ENCODE peak calls at places on chromosomes 5 and 9, in seven cellular contexts. U is PC-3, G is GM23248, N is PC-9, P is HCT116, Y is GM23338, L is fibroblast of lung. Q is an unnamed sample.
A peak's percentile ranks its signal among the peaks of the same experiment; 100 is the strongest.

GRCh38 chr5:128777052-128777451 is 188.2 kb upstream of the SLC27A6 start:
- DNase-seq in U (no peak), G (no peak), N (no peak), P (no peak), Y (no peak), L (no peak), Q (no peak)

GRCh38 chr5:137341831-137342230 is 157.3 kb downstream of the SPOCK1 start:
- DNase-seq in U (no peak), G (no peak), N (no peak), P (no peak), Y (no peak), L (no peak), Q (no peak)

GRCh38 chr5:143648696-143649095 is 163.3 kb upstream of the HMHB1 start:
- DNase-seq in U (no peak), G (no peak), N (no peak), P (no peak), Y (peak; percentile 46), L (no peak), Q (no peak)

GRCh38 chr9:73869261-73869660 is 627.9 kb upstream of the RORB start:
- DNase-seq in U (peak; percentile 69), G (peak; percentile 24), N (peak; percentile 50), P (no peak), Y (no peak), L (peak; percentile 0), Q (peak; percentile 82)

GRCh38 chr9:121574771-121575519 is 75.3 kb upstream of the GGTA1 start:
- DNase-seq in U (no peak), G (no peak), N (no peak), P (no peak), Y (no peak), L (no peak), Q (no peak)

GRCh38 chr5:39604491-39604890 is 179.7 kb upstream of the DAB2 start:
- DNase-seq in U (no peak), G (no peak), N (no peak), P (no peak), Y (no peak), L (peak; percentile 69), Q (no peak)

GRCh38 chr5:129125819-129126218 is 31.3 kb downstream of the ISOC1 start:
- DNase-seq in U (no peak), G (no peak), N (no peak), P (no peak), Y (no peak), L (no peak), Q (no peak)

GRCh38 chr5:107674655-107675054 is 3.9 kb upstream of the EFNA5 start:
- DNase-seq in U (peak; percentile 76), G (peak; percentile 5), N (no peak), P (no peak), Y (no peak), L (peak; percentile 64), Q (no peak)

GRCh38 chr5:96816991-96817390 is 9.2 kb upstream of the ERAP1 start:
- DNase-seq in U (no peak), G (no peak), N (no peak), P (no peak), Y (no peak), L (no peak), Q (no peak)

GRCh38 chr5:87400305-87400899 is 12.3 kb downstream of the CCNH start:
- DNase-seq in U (peak; percentile 78), G (peak; percentile 62), N (no peak), P (peak; percentile 10), Y (peak; percentile 55), L (peak; percentile 68), Q (peak; percentile 22)

GRCh38 chr9:73527521-73527920 is 375.9 kb downstream of the ANXA1 start:
- DNase-seq in U (no peak), G (no peak), N (no peak), P (no peak), Y (no peak), L (no peak), Q (no peak)

GRCh38 chr5:6631441-6631840 is 1.4 kb downstream of the NSUN2 start:
- DNase-seq in U (peak; percentile 75), G (peak; percentile 20), N (no peak), P (no peak), Y (no peak), L (no peak), Q (no peak)

GRCh38 chr5:165914462-165914861 is 2377.0 kb upstream of the WWC1 start:
- DNase-seq in U (no peak), G (no peak), N (no peak), P (no peak), Y (no peak), L (no peak), Q (no peak)

GRCh38 chr9:73132034-73132776 is 19.5 kb upstream of the ANXA1 start:
- DNase-seq in U (peak; percentile 61), G (peak; percentile 94), N (peak; percentile 67), P (no peak), Y (peak; percentile 50), L (peak; percentile 86), Q (peak; percentile 77)

GRCh38 chr9:35822926-35823325 is 5.6 kb downstream of the FAM221B start:
- DNase-seq in U (no peak), G (peak; percentile 9), N (no peak), P (no peak), Y (no peak), L (no peak), Q (no peak)

GRCh38 chr5:142087920-142088679 is 20.5 kb upstream of the NDFIP1 start:
- DNase-seq in U (no peak), G (no peak), N (no peak), P (no peak), Y (no peak), L (no peak), Q (no peak)

GRCh38 chr5:133873454-133873853 is 95.0 kb downstream of the C5orf15 start:
- DNase-seq in U (peak; percentile 42), G (no peak), N (no peak), P (no peak), Y (no peak), L (no peak), Q (peak; percentile 48)

GRCh38 chr9:134793281-134793680 is 87.3 kb upstream of the FCN2 start:
- DNase-seq in U (no peak), G (no peak), N (no peak), P (no peak), Y (no peak), L (no peak), Q (no peak)

GRCh38 chr9:134794726-134795370 is 85.8 kb upstream of the FCN2 start:
- DNase-seq in U (no peak), G (no peak), N (no peak), P (no peak), Y (no peak), L (no peak), Q (no peak)

GRCh38 chr9:134791009-134791408 is 89.6 kb upstream of the FCN2 start:
- DNase-seq in U (no peak), G (no peak), N (no peak), P (no peak), Y (no peak), L (no peak), Q (no peak)

GRCh38 chr9:134789168-134789567 is 91.4 kb upstream of the FCN2 start:
- DNase-seq in U (no peak), G (no peak), N (no peak), P (no peak), Y (no peak), L (no peak), Q (no peak)

DNA sequence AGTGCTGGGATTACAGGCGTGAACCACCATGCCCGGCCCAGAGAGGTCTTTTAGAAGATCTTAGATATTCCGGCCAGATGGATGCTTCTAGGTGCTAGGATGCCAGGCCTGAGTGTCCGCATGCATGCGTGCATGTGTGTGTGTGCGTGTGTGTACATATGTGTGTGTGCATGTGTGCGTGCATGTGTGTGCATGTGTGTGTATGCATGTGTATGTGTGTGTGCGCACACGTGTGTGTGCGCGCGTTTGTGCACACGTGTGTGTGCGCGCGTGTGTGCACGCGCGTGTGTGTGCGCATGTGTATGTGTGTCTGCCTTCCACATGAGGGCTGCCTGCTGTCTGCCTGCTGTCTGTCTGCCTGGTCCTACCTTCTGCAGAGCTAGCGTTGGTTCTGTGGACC is 88.0 kb upstream of the FCN2 start:
- DNase-seq in U (no peak), G (no peak), N (no peak), P (no peak), Y (no peak), L (no peak), Q (no peak)
- H3K27ac ChIP-seq in U (no peak overlapping the region), G (no peak overlapping the region), N (no peak overlapping the region), P (no peak overlapping the region), Y (no peak overlapping the region), L (no peak overlapping the region), Q (no peak overlapping the region)

DNA sequence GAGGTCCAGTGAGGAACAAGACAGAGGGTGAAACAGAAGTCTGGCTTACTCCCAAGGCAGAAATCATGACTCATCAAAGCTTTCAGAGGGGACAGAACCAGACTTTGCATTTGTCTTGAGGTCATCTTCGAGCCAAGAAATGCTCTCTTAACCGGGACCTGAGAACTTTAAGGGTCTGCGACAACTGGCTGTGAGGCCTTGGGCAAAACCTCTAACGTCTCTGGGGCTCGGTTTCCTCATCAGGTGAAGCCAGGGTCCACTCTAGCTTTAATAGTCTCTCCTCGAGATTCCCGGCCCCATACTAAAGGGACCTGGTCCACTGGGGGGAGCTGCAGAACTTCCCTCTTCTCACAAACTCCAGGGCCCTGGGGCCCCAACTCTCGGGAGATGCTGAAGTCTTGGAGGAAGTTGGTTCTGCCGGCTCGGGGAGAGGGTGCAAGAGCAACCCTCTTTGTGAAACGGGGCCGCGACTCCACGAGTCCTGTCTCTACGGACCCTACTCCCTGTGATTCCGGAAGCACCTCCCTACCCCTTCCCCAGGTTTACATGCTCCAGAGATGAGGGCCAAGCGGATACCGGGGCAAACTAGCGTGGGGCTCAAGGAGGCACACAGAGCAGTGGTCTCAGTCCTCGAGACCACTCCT is 2.6 kb downstream of the GLIS3 start:
- DNase-seq in U (peak; percentile 75), G (peak; percentile 94), N (peak; percentile 63), P (peak; percentile 79), Y (peak; percentile 84), L (peak; percentile 91), Q (peak; percentile 87)
- TF ChIP-seq EZH2 in U (no peak), G (no peak), N (no peak), P (no peak), Y (no peak), L (no peak), Q (no peak)

GRCh38 chr5:110094559-110094958 is 404.8 kb downstream of the MAN2A1 start:
- DNase-seq in U (no peak), G (no peak), N (no peak), P (no peak), Y (no peak), L (no peak), Q (no peak)
- H3K27ac ChIP-seq in U (no peak overlapping the region), G (no peak overlapping the region), N (no peak overlapping the region), P (no peak overlapping the region), Y (no peak overlapping the region), L (no peak overlapping the region), Q (no peak overlapping the region)

GRCh38 chr5:73434461-73434860 is 14.1 kb downstream of the FOXD1 start:
- DNase-seq in U (peak; percentile 23), G (peak; percentile 27), N (no peak), P (no peak), Y (no peak), L (no peak), Q (no peak)

GRCh38 chr5:73437126-73438047 is 11.2 kb downstream of the FOXD1 start:
- DNase-seq in U (peak; percentile 80), G (peak; percentile 90), N (no peak), P (peak; percentile 48), Y (peak; percentile 82), L (peak; percentile 77), Q (peak; percentile 79)

GRCh38 chr5:73434921-73435320 is 13.7 kb downstream of the FOXD1 start:
- DNase-seq in U (no peak), G (no peak), N (no peak), P (no peak), Y (no peak), L (no peak), Q (no peak)

GRCh38 chr5:73436535-73437125 is 11.9 kb downstream of the FOXD1 start:
- DNase-seq in U (no peak), G (peak; percentile 4), N (no peak), P (no peak), Y (peak; percentile 49), L (peak; percentile 40), Q (no peak)

GRCh38 chr5:73435640-73436534 is 12.7 kb downstream of the FOXD1 start:
- DNase-seq in U (no peak), G (peak; percentile 6), N (no peak), P (no peak), Y (peak; percentile 54), L (peak; percentile 41), Q (no peak)
- TF ChIP-seq EZH2 in U (no peak), G (no peak), N (no peak), P (no peak), Y (peak; percentile 100), L (peak; percentile 15), Q (no peak)

Q was measured in astrocyte.